ENCODE peak calls at places on chromosome 22, in six cellular contexts. T is memory B cell, B is hypothalamus, I is cardiac fibroblast, G is iris pigment epithelial cell, A is D721Med. F is an unnamed sample.

GRCh38 chr22:23542933-23543332 is 37.2 kb downstream of the IGLL1 start:
- DNase-seq in I (peak), B (no peak), T (no peak), G (peak), A (no peak), F (no peak)

GRCh38 chr22:49018601-49019000 is 809.1 kb downstream of the BRD1 start:
- DNase-seq in A (no peak), I (no peak), T (no peak), B (no peak), G (no peak), F (no peak)

GRCh38 chr22:36375071-36375980 is 12.4 kb downstream of the MYH9 start:
- DNase-seq in T (no peak), A (no peak), I (peak), B (no peak), G (no peak), F (no peak)

GRCh38 chr22:33073989-33074391 is 15.8 kb upstream of the SYN3 start:
- DNase-seq in I (peak), B (no peak), T (no peak), A (no peak), G (peak), F (no peak)

GRCh38 chr22:40237788-40238424 is 60.2 kb downstream of the TNRC6B start:
- DNase-seq in B (no peak), A (no peak), T (no peak), I (peak), G (no peak), F (no peak)

GRCh38 chr22:33842006-33842354 is 78.3 kb downstream of the LARGE1 start:
- DNase-seq in I (no peak), A (no peak), B (no peak), G (no peak), T (no peak), F (no peak)

GRCh38 chr22:47778160-47778658 is 1015.8 kb downstream of the TBC1D22A start:
- DNase-seq in T (no peak), B (no peak), I (no peak), G (no peak), A (no peak), F (no peak)

GRCh38 chr22:50274311-50274710 is 4.1 kb upstream of the MAPK11 start:
- DNase-seq in G (peak), A (no peak), T (no peak), B (peak), I (peak), F (peak)

GRCh38 chr22:36352775-36353507 is 34.8 kb downstream of the MYH9 start:
- DNase-seq in A (no peak), I (peak), T (no peak), B (no peak), G (peak), F (no peak)

GRCh38 chr22:25060522-25061071 is 108.1 kb downstream of the KIAA1671 start:
- DNase-seq in I (no peak), A (no peak), G (no peak), T (no peak), B (no peak), F (no peak)